ENCODE peak calls at places on chromosomes 12 and 14, in ten cellular contexts. N is HTR-8/SVneo; M is mesothelial cell of epicardium; W is naive thymus-derived CD4-positive, alpha-beta T cell; H is right cardiac atrium; E is fibroblast of the aortic adventitia; Z is stromal cell of bone marrow; K is GM12864; F is CMK; R is suprapubic skin. S is an unnamed sample.
A peak's percentile ranks its signal among the peaks of the same experiment; 100 is the strongest.

GRCh38 chr12:24562761-24563392 is 386.0 kb downstream of the BCAT1 start:
- DNase-seq in N (peak; percentile 28), R (peak; percentile 70), E (peak; percentile 43), K (no peak), M (no peak), F (no peak), H (peak; percentile 48), W (no peak), Z (no peak), S (no peak)

GRCh38 chr12:117622087-117622486 is 260.7 kb upstream of the NOS1 start:
- DNase-seq in M (no peak), R (no peak), K (no peak), N (no peak), W (no peak), F (no peak), H (no peak), Z (peak; percentile 53), E (no peak), S (no peak)

GRCh38 chr14:96120941-96121340 is 81.8 kb downstream of the C14orf132 start:
- DNase-seq in W (no peak), Z (no peak), N (no peak), K (no peak), M (no peak), F (no peak), E (no peak), R (no peak), H (no peak), S (no peak)

GRCh38 chr12:62885242-62885641 is 49.7 kb downstream of the PPM1H start:
- DNase-seq in H (no peak), F (no peak), Z (no peak), R (no peak), W (no peak), E (no peak), K (no peak), N (no peak), M (no peak), S (no peak)

GRCh38 chr14:21095430-21096205 is 2.8 kb downstream of the ZNF219 start:
- DNase-seq in E (peak; percentile 39), W (no peak), F (no peak), R (no peak), N (no peak), H (no peak), M (no peak), Z (no peak), K (no peak), S (no peak)

GRCh38 chr14:22221508-22221907 is 367.5 kb downstream of the DAD1 start:
- DNase-seq in N (no peak), K (peak; percentile 1), W (no peak), R (no peak), H (no peak), Z (peak; percentile 6), F (no peak), E (peak; percentile 22), M (no peak), S (no peak)

GRCh38 chr12:124434364-124434763 is 133.0 kb downstream of the NCOR2 start:
- DNase-seq in E (no peak), H (no peak), M (no peak), K (no peak), W (no peak), Z (no peak), N (no peak), F (no peak), R (no peak), S (no peak)

GRCh38 chr14:100104523-100105300 is 39.5 kb downstream of the EVL start:
- DNase-seq in K (no peak), N (peak; percentile 53), M (no peak), H (no peak), R (peak; percentile 51), W (no peak), F (no peak), Z (peak; percentile 56), E (peak; percentile 45), S (no peak)

GRCh38 chr12:121536058-121536928 is 44.5 kb downstream of the KDM2B start:
- DNase-seq in K (peak; percentile 87), R (peak; percentile 86), F (peak; percentile 32), H (peak; percentile 90), Z (peak; percentile 75), E (peak; percentile 83), N (peak; percentile 44), M (peak; percentile 70), W (peak; percentile 51), S (peak; percentile 55)

GRCh38 chr14:101444116-101444515 is 117.2 kb upstream of the DIO3 start:
- DNase-seq in E (no peak), H (no peak), Z (peak; percentile 79), M (no peak), R (no peak), K (no peak), N (peak; percentile 88), F (no peak), W (no peak), S (no peak)

GRCh38 chr12:80849367-80849766 is 88.4 kb downstream of the LIN7A start:
- DNase-seq in H (no peak), N (no peak), M (no peak), R (no peak), F (no peak), E (no peak), W (no peak), K (no peak), Z (no peak), S (no peak)

GRCh38 chr12:127150028-127150427 is 1116.9 kb upstream of the TMEM132C start:
- DNase-seq in N (no peak), W (no peak), M (no peak), R (no peak), K (no peak), Z (no peak), F (no peak), E (no peak), H (no peak), S (no peak)

GRCh38 chr14:42930058-42930457 is 1323.4 kb downstream of the LRFN5 start:
- DNase-seq in W (no peak), F (no peak), N (no peak), R (no peak), E (no peak), Z (no peak), H (no peak), M (no peak), K (no peak), S (no peak)

GRCh38 chr12:104951759-104952509 is 6.2 kb downstream of the SLC41A2 start:
- DNase-seq in W (no peak), Z (no peak), F (no peak), R (no peak), H (no peak), N (no peak), M (no peak), E (peak; percentile 41), K (no peak), S (no peak)

S was measured in Jurkat, Clone E6-1.